ENCODE peak calls at places on chromosomes 6 and 20, in five cellular contexts. E, L, B, N and H are unnamed samples.

GRCh38 chr6:80151641-80152040 is 45.2 kb downstream of the BCKDHB start:
- DNase-seq in E (no peak), L (no peak), B (no peak), N (no peak), H (no peak)

GRCh38 chr6:63553208-63553607 is 19.1 kb upstream of the LOC128125822 start:
- DNase-seq in E (no peak), L (no peak), B (no peak), N (no peak), H (no peak)

GRCh38 chr6:146592451-146592850 is 6.3 kb upstream of the ADGB start:
- DNase-seq in E (no peak), L (no peak), B (no peak), N (no peak), H (no peak)

GRCh38 chr6:41748102-41748477 is 893 bp upstream of the PGC start:
- DNase-seq in E (no peak), L (no peak), B (no peak), N (no peak), H (no peak)

GRCh38 chr6:145544514-145544913 is 190.8 kb downstream of the EPM2A start:
- DNase-seq in E (no peak), L (no peak), B (no peak), N (no peak), H (no peak)

GRCh38 chr6:121695346-121695745 is 259.9 kb downstream of the GJA1 start:
- DNase-seq in E (no peak), L (no peak), B (no peak), N (no peak), H (no peak)

GRCh38 chr6:63663147-63663877 is 27.7 kb downstream of the PHF3 start:
- DNase-seq in E (no peak), L (no peak), B (no peak), N (no peak), H (no peak)

GRCh38 chr6:14713966-14714631 is 531.8 kb upstream of the JARID2 start:
- DNase-seq in E (no peak), L (no peak), B (no peak), N (no peak), H (no peak)

GRCh38 chr6:63537126-63537958 is 34.9 kb upstream of the LOC128125822 start:
- DNase-seq in E (no peak), L (no peak), B (no peak), N (no peak), H (no peak)

GRCh38 chr6:83439201-83439600 is 8.3 kb upstream of the ME1 start:
- DNase-seq in E (no peak), L (no peak), B (no peak), N (no peak), H (no peak)

GRCh38 chr20:24783631-24784492 is 165.2 kb upstream of the CST7 start:
- DNase-seq in E (no peak), L (no peak), B (peak), N (no peak), H (no peak)

GRCh38 chr6:150928882-150929281 is 63.4 kb downstream of the MTHFD1L start:
- DNase-seq in E (no peak), L (no peak), B (no peak), N (no peak), H (no peak)

GRCh38 chr20:62156592-62157386 is 13.2 kb downstream of the SS18L1 start:
- DNase-seq in E (peak), L (peak), B (peak), N (peak), H (no peak)

GRCh38 chr20:49724637-49725606 is 11.2 kb upstream of the B4GALT5 start:
- DNase-seq in E (no peak), L (no peak), B (no peak), N (peak), H (peak)

GRCh38 chr6:140827593-140827992 is 1305.1 kb upstream of the GJE1 start:
- DNase-seq in E (no peak), L (no peak), B (no peak), N (no peak), H (no peak)

GRCh38 chr6:20630617-20631448 is 96.6 kb downstream of the CDKAL1 start:
- DNase-seq in E (no peak), L (no peak), B (peak), N (no peak), H (no peak)

GRCh38 chr6:29653452-29654038 is 3.3 kb upstream of the MOG start:
- DNase-seq in E (peak), L (no peak), B (peak), N (peak), H (no peak)

GRCh38 chr6:74939309-74939708 is 266.5 kb downstream of the COL12A1 start:
- DNase-seq in E (no peak), L (no peak), B (no peak), N (no peak), H (no peak)

GRCh38 chr6:29025927-29026585 is 18.9 kb downstream of the OR2W1 start:
- DNase-seq in E (no peak), L (no peak), B (no peak), N (no peak), H (no peak)

GRCh38 chr6:136788069-136788902 is 4.0 kb downstream of the MAP3K5 start:
- DNase-seq in E (no peak), L (no peak), B (no peak), N (peak), H (no peak)

GRCh38 chr6:28747631-28748157 is 176.1 kb downstream of the TRIM27 start:
- DNase-seq in E (no peak), L (no peak), B (peak), N (no peak), H (peak)

GRCh38 chr20:21173496-21174025 is 47.7 kb downstream of the KIZ start:
- DNase-seq in E (no peak), L (no peak), B (no peak), N (no peak), H (no peak)

GRCh38 chr6:87702589-87702945 is 534 bp upstream of the AKIRIN2 start:
- DNase-seq in E (no peak), L (no peak), B (no peak), N (no peak), H (no peak)

GRCh38 chr6:111663692-111664564 is 58.2 kb upstream of the TRAF3IP2 start:
- DNase-seq in E (no peak), L (no peak), B (no peak), N (no peak), H (no peak)

GRCh38 chr20:48384147-48384818 is 443.5 kb downstream of the PREX1 start:
- DNase-seq in E (no peak), L (peak), B (no peak), N (peak), H (no peak)

GRCh38 chr20:9070304-9070703 is 1.4 kb downstream of the PLCB4 start:
- DNase-seq in E (no peak), L (no peak), B (no peak), N (no peak), H (no peak)

GRCh38 chr20:9574182-9574581 is 59.8 kb downstream of the LAMP5 start:
- DNase-seq in E (no peak), L (no peak), B (no peak), N (no peak), H (peak)

GRCh38 chr6:129331450-129332138 is 378.4 kb downstream of the ARHGAP18 start:
- DNase-seq in E (no peak), L (no peak), B (no peak), N (no peak), H (no peak)

GRCh38 chr6:32941412-32941784 is 570 bp upstream of the HLA-DMB start:
- DNase-seq in E (peak), L (peak), B (no peak), N (peak), H (no peak)

GRCh38 chr20:35555951-35556645 is 14.2 kb downstream of the ERGIC3 start:
- DNase-seq in E (no peak), L (no peak), B (no peak), N (no peak), H (no peak)

GRCh38 chr6:34455831-34456230 is 10.0 kb upstream of the PACSIN1 start:
- DNase-seq in E (no peak), L (no peak), B (no peak), N (no peak), H (no peak)

GRCh38 chr6:113650610-113650979 is 206.6 kb upstream of the MARCKS start:
- DNase-seq in E (no peak), L (no peak), B (no peak), N (no peak), H (no peak)

GRCh38 chr20:6828794-6829423 is 61.4 kb downstream of the BMP2 start:
- DNase-seq in E (peak), L (peak), B (peak), N (peak), H (no peak)

GRCh38 chr6:134764741-134765140 is 185.2 kb downstream of the ALDH8A1 start:
- DNase-seq in E (no peak), L (no peak), B (no peak), N (no peak), H (no peak)